ENCODE peak calls at places on chromosomes 3 and 15, in ten cellular contexts. One of them, this sample, is unnamed.
A peak's percentile ranks its signal among the peaks of the same experiment; 100 is the strongest.

GRCh38 chr15:92683511-92683834 is 27.9 kb upstream of the FAM174B start:
- DNase-seq in NAMALWA: no peak
- DNase-seq in activated CD8-positive, alpha-beta memory T cell treated with anti-CD3 and anti-CD28 coated beads for 48 hours: no peak
- DNase-seq in HuH-7: peak; percentile 43
- DNase-seq in ovary: peak; percentile 75
- DNase-seq in ACHN: no peak
- DNase-seq in kidney glomerular epithelial cell: no peak
- DNase-seq in iris pigment epithelial cell: no peak
- DNase-seq in AG04449: no peak
- DNase-seq in hepatocyte: peak; percentile 74
- DNase-seq in this sample: no peak

GRCh38 chr3:168847293-168847883 is 751.7 kb upstream of the GOLIM4 start:
- DNase-seq in AG04449: no peak
- DNase-seq in HuH-7: no peak
- DNase-seq in activated CD8-positive, alpha-beta memory T cell treated with anti-CD3 and anti-CD28 coated beads for 48 hours: no peak
- DNase-seq in NAMALWA: peak; percentile 64
- DNase-seq in hepatocyte: peak; percentile 51
- DNase-seq in ovary: no peak
- DNase-seq in iris pigment epithelial cell: peak; percentile 54
- DNase-seq in ACHN: peak; percentile 54
- DNase-seq in kidney glomerular epithelial cell: peak; percentile 20
- DNase-seq in this sample: peak; percentile 58

GRCh38 chr15:35522061-35522460 is 23.9 kb downstream of the DPH6 start:
- DNase-seq in activated CD8-positive, alpha-beta memory T cell treated with anti-CD3 and anti-CD28 coated beads for 48 hours: no peak
- DNase-seq in iris pigment epithelial cell: peak; percentile 55
- DNase-seq in NAMALWA: no peak
- DNase-seq in HuH-7: no peak
- DNase-seq in AG04449: no peak
- DNase-seq in hepatocyte: no peak
- DNase-seq in ovary: no peak
- DNase-seq in ACHN: no peak
- DNase-seq in kidney glomerular epithelial cell: no peak
- DNase-seq in this sample: no peak

GRCh38 chr3:120350431-120350941 is 1.3 kb upstream of the LRRC58 start:
- DNase-seq in ovary: peak; percentile 38
- DNase-seq in iris pigment epithelial cell: peak; percentile 88
- DNase-seq in ACHN: peak; percentile 49
- DNase-seq in AG04449: peak; percentile 19
- DNase-seq in HuH-7: peak; percentile 58
- DNase-seq in hepatocyte: peak; percentile 22
- DNase-seq in NAMALWA: no peak
- DNase-seq in activated CD8-positive, alpha-beta memory T cell treated with anti-CD3 and anti-CD28 coated beads for 48 hours: no peak
- DNase-seq in kidney glomerular epithelial cell: peak; percentile 9
- DNase-seq in this sample: no peak

GRCh38 chr15:79635149-79635771 is 203.1 kb downstream of the MINAR1 start:
- DNase-seq in HuH-7: peak; percentile 36
- DNase-seq in NAMALWA: no peak
- DNase-seq in kidney glomerular epithelial cell: no peak
- DNase-seq in ovary: no peak
- DNase-seq in AG04449: no peak
- DNase-seq in iris pigment epithelial cell: no peak
- DNase-seq in hepatocyte: peak; percentile 30
- DNase-seq in activated CD8-positive, alpha-beta memory T cell treated with anti-CD3 and anti-CD28 coated beads for 48 hours: no peak
- DNase-seq in ACHN: no peak
- DNase-seq in this sample: no peak

GRCh38 chr3:187319699-187320302 is 28.3 kb upstream of the MASP1 start:
- DNase-seq in NAMALWA: peak; percentile 82
- DNase-seq in ACHN: peak; percentile 41
- DNase-seq in ovary: peak; percentile 68
- DNase-seq in hepatocyte: peak; percentile 86
- DNase-seq in activated CD8-positive, alpha-beta memory T cell treated with anti-CD3 and anti-CD28 coated beads for 48 hours: peak; percentile 14
- DNase-seq in iris pigment epithelial cell: peak; percentile 80
- DNase-seq in kidney glomerular epithelial cell: peak; percentile 76
- DNase-seq in HuH-7: peak; percentile 71
- DNase-seq in AG04449: no peak
- DNase-seq in this sample: peak; percentile 63

GRCh38 chr3:142445816-142446254 is 2.0 kb downstream of the XRN1 start:
- DNase-seq in AG04449: no peak
- DNase-seq in ACHN: peak; percentile 38
- DNase-seq in kidney glomerular epithelial cell: peak; percentile 39
- DNase-seq in ovary: no peak
- DNase-seq in NAMALWA: no peak
- DNase-seq in activated CD8-positive, alpha-beta memory T cell treated with anti-CD3 and anti-CD28 coated beads for 48 hours: no peak
- DNase-seq in HuH-7: no peak
- DNase-seq in hepatocyte: peak; percentile 27
- DNase-seq in iris pigment epithelial cell: peak; percentile 68
- DNase-seq in this sample: peak; percentile 58

GRCh38 chr3:45665101-45665572 is 24.1 kb upstream of the SACM1L start:
- DNase-seq in iris pigment epithelial cell: no peak
- DNase-seq in activated CD8-positive, alpha-beta memory T cell treated with anti-CD3 and anti-CD28 coated beads for 48 hours: peak; percentile 19
- DNase-seq in HuH-7: peak; percentile 40
- DNase-seq in ovary: no peak
- DNase-seq in NAMALWA: peak; percentile 82
- DNase-seq in ACHN: peak; percentile 62
- DNase-seq in AG04449: no peak
- DNase-seq in kidney glomerular epithelial cell: peak; percentile 26
- DNase-seq in hepatocyte: peak; percentile 70
- DNase-seq in this sample: peak; percentile 74

GRCh38 chr3:43144811-43145490 is 39.1 kb upstream of the POMGNT2 start:
- DNase-seq in ovary: peak; percentile 24
- DNase-seq in NAMALWA: no peak
- DNase-seq in AG04449: no peak
- DNase-seq in iris pigment epithelial cell: peak; percentile 66
- DNase-seq in kidney glomerular epithelial cell: no peak
- DNase-seq in ACHN: no peak
- DNase-seq in HuH-7: no peak
- DNase-seq in activated CD8-positive, alpha-beta memory T cell treated with anti-CD3 and anti-CD28 coated beads for 48 hours: no peak
- DNase-seq in hepatocyte: no peak
- DNase-seq in this sample: no peak

GRCh38 chr3:144185291-144185690 is 213.7 kb downstream of the DIPK2A start:
- DNase-seq in ACHN: no peak
- DNase-seq in hepatocyte: no peak
- DNase-seq in iris pigment epithelial cell: no peak
- DNase-seq in kidney glomerular epithelial cell: no peak
- DNase-seq in AG04449: no peak
- DNase-seq in HuH-7: no peak
- DNase-seq in ovary: no peak
- DNase-seq in activated CD8-positive, alpha-beta memory T cell treated with anti-CD3 and anti-CD28 coated beads for 48 hours: no peak
- DNase-seq in NAMALWA: no peak
- DNase-seq in this sample: no peak

GRCh38 chr3:40043444-40043755 is 234.0 kb downstream of the MYRIP start:
- DNase-seq in AG04449: no peak
- DNase-seq in iris pigment epithelial cell: peak; percentile 65
- DNase-seq in HuH-7: no peak
- DNase-seq in kidney glomerular epithelial cell: peak; percentile 76
- DNase-seq in activated CD8-positive, alpha-beta memory T cell treated with anti-CD3 and anti-CD28 coated beads for 48 hours: no peak
- DNase-seq in hepatocyte: peak; percentile 13
- DNase-seq in ovary: no peak
- DNase-seq in ACHN: no peak
- DNase-seq in NAMALWA: no peak
- DNase-seq in this sample: no peak

This sample was measured in Kasumi-1.